ENCODE peak calls at places on chromosomes 3 and 15, in eight cellular contexts. W, C, Z, U, K, A, X and J are unnamed samples.

GRCh38 chr3:184259878-184260570 is 1.3 kb downstream of the CAMK2N2 start:
- DNase-seq in W (no peak), C (no peak), Z (peak; percentile 44), U (peak; percentile 45), K (no peak), A (peak; percentile 14), X (peak; percentile 57), J (no peak)

GRCh38 chr3:194711286-194711685 is 25.6 kb downstream of the FAM43A start:
- DNase-seq in W (no peak), C (no peak), Z (no peak), U (no peak), K (no peak), A (no peak), X (no peak), J (no peak)

GRCh38 chr15:78808550-78808949 is 2.7 kb downstream of the ADAMTS7 start:
- DNase-seq in W (peak; percentile 39), C (peak; percentile 31), Z (peak; percentile 48), U (peak; percentile 43), K (no peak), A (peak; percentile 35), X (peak; percentile 42), J (peak; percentile 54)

GRCh38 chr15:42723068-42723467 is 13.9 kb downstream of the CDAN1 start:
- DNase-seq in W (peak; percentile 15), C (no peak), Z (no peak), U (peak; percentile 16), K (no peak), A (no peak), X (no peak), J (peak; percentile 18)

GRCh38 chr3:70606018-70606417 is 293.6 kb upstream of the MDFIC2 start:
- DNase-seq in W (no peak), C (no peak), Z (no peak), U (peak; percentile 9), K (no peak), A (no peak), X (no peak), J (no peak)

GRCh38 chr15:101320501-101321052 is 25.5 kb upstream of the SNRPA1 start:
- DNase-seq in W (no peak), C (no peak), Z (peak; percentile 81), U (peak; percentile 93), K (no peak), A (no peak), X (no peak), J (no peak)

GRCh38 chr15:39597751-39598185 is 16.9 kb downstream of the THBS1 start:
- DNase-seq in W (no peak), C (no peak), Z (peak; percentile 65), U (no peak), K (peak; percentile 97), A (peak; percentile 74), X (no peak), J (no peak)

GRCh38 chr15:89115547-89115946 is 27.3 kb downstream of the ABHD2 start:
- DNase-seq in W (no peak), C (no peak), Z (no peak), U (no peak), K (no peak), A (no peak), X (no peak), J (no peak)

GRCh38 chr3:14461748-14462324 is 59.4 kb downstream of the SLC6A6 start:
- DNase-seq in W (peak; percentile 50), C (no peak), Z (peak; percentile 82), U (peak; percentile 50), K (no peak), A (peak; percentile 44), X (peak; percentile 56), J (peak; percentile 61)

GRCh38 chr3:11322931-11323330 is 50.7 kb downstream of the ATG7 start:
- DNase-seq in W (no peak), C (no peak), Z (no peak), U (no peak), K (no peak), A (no peak), X (no peak), J (no peak)
- TF ChIP-seq CTCF in W (no peak), C (no peak), Z (no peak), U (no peak), K (no peak), A (no peak), X (no peak), J (no peak)

GRCh38 chr3:142211034-142211433 is 14.4 kb downstream of the GK5 start:
- DNase-seq in W (no peak), C (no peak), Z (peak; percentile 50), U (peak; percentile 45), K (no peak), A (no peak), X (no peak), J (no peak)
- TF ChIP-seq CTCF in W (peak; percentile 55), C (peak; percentile 18), Z (peak; percentile 32), U (peak; percentile 45), K (no peak), A (peak; percentile 24), X (no peak), J (peak; percentile 10)

DNA sequence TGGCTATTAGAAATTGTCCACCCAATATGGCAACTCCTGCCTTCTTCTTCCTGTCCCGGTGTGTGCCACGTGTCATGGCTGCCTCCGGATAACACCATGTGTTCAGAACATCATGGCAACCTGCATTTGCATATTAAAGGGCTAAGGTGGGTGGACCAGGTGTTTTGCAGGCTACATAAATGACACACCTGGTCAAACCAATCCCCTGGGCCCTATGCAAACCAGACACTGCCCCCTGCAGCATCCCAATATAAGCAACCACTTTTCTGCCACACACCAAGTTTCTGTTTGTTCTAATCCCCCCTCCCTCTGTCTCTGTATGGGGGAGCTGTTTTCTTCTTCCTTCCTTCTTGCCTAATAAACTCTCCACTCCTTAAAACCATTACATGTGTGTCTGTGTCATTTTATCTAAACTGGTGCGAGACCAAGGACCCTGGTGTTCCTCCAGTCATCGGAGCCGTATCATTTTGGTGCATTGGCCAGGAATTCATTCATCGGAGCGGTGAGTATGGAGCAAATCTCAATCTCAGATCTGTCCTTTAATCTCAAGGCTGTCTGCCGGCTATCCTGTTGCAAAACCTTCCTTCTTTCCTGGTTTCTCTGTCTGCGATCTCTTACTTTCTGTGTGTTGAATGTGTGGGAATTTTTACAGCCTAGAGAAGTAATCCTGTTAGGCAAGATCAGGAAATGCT is 44.5 kb downstream of the NCEH1 start:
- DNase-seq in W (no peak), C (no peak), Z (peak; percentile 73), U (no peak), K (no peak), A (no peak), X (no peak), J (peak; percentile 35)
- TF ChIP-seq CTCF in W (no peak), C (peak; percentile 20), Z (peak; percentile 51), U (no peak), K (peak; percentile 26), A (peak; percentile 36), X (no peak), J (no peak)

GRCh38 chr15:91954211-91954804 is 100.8 kb downstream of the SLCO3A1 start:
- DNase-seq in W (no peak), C (no peak), Z (no peak), U (no peak), K (no peak), A (no peak), X (no peak), J (no peak)
- TF ChIP-seq CTCF in W (no peak), C (no peak), Z (no peak), U (no peak), K (no peak), A (no peak), X (no peak), J (no peak)

DNA sequence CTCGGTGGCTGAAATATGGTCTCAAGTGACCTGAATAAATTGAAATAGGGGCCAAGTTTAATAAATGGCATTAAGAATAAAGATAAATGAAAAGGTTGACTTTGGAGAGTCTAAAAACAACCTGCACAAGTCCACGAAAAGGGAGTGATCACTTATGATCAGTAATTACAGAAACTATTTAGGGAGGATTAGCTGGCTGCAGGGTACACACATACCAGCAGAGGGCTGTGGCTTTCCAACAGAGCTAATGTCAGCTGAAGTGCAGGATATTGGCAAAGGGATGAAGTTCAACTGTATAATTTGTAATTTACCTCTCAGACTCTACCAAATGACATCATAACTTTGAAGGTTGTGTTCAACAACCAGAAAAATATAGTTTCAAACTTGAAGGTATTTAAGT is 86.8 kb downstream of the SYNPR start:
- DNase-seq in W (no peak), C (no peak), Z (peak; percentile 13), U (peak; percentile 46), K (no peak), A (no peak), X (no peak), J (no peak)
- TF ChIP-seq CTCF in W (peak; percentile 26), C (peak; percentile 13), Z (peak; percentile 20), U (peak; percentile 58), K (peak; percentile 14), A (peak; percentile 26), X (no peak), J (no peak)

DNA sequence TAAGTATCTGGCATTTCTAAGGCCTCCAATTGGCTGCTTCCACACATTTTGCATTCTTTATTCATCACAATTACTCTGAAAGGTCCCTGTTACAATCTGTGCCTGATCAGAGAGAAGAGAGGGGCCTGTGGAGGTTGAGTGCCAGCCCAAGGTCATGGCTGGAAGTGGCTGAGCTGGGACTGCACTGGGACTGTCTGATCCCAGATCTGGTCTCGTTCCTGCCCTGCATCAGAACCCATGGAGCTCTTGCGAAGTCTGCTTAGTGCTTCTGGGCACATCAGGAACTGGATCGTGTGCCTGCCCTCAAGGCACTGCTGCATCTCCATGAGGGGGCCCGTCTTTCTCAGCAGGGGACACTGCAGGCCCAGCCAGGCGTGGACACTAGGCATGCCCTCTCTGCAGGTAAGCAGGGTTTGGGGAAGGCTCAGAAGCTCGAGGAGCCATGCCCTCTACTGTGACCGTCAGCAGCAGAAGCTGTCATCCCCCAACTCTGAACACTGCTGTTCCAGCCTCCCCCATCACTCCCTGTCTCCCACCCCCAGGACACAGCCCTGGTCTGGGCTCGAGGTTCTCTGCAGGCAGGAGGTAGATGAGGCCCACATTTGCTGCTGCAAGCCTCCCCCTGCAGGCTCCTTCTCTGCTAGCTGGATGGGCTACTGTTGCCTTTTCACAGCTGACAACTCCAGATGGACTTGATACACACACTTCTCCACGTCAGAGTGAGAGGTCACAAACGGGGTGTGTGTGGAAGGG is 96.5 kb upstream of the PRR23E start:
- DNase-seq in W (no peak), C (no peak), Z (no peak), U (no peak), K (no peak), A (no peak), X (no peak), J (no peak)
- TF ChIP-seq CTCF in W (no peak), C (no peak), Z (no peak), U (no peak), K (no peak), A (no peak), X (no peak), J (no peak)

DNA sequence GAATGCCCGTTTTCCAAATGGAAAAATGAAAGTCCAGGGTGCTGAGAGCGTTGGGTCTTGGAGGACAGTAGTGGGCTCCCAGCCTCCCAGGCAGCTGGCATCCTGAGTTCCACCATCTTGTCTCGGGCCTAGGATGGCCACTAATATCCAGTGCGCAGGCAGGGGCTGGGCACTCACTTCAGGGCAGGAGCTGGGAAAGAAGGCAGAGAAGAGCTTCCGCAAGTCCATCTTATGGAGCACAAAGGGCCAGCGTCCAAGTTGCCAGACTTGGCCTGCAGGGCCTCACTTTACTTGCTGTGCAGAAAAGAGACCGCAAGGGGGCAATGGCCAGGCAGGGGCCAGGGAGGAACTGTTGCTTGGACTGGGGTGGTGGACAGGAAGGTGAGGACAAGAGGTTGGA is 46.1 kb downstream of the IQSEC1 start:
- DNase-seq in W (no peak), C (no peak), Z (no peak), U (no peak), K (no peak), A (no peak), X (no peak), J (no peak)
- TF ChIP-seq CTCF in W (no peak), C (no peak), Z (peak; percentile 19), U (no peak), K (no peak), A (peak; percentile 1), X (no peak), J (no peak)